ENCODE peak calls at places on chromosomes 16 and 17, in nine cellular contexts. H is islet precursor cell; D is T-helper 9 cell; J is NCI-H1092; C is activated naive CD8-positive, alpha-beta T cell treated with anti-CD3 and anti-CD28 coated beads for 36 hours; U is neural crest cell; L is non-pigmented ciliary epithelial cell; B is skeletal muscle cell; Y is GM10248. V is an unnamed sample.

GRCh38 chr17:69769050-69769449 is 306.0 kb upstream of the KCNJ16 start:
- DNase-seq in C (no peak), D (no peak), H (no peak), Y (no peak), B (no peak), U (no peak), J (no peak), L (no peak), V (no peak)

GRCh38 chr17:2393954-2394749 is 6.7 kb downstream of the MNT start:
- DNase-seq in J (no peak), L (no peak), B (no peak), Y (no peak), U (no peak), D (no peak), H (no peak), C (no peak), V (no peak)

GRCh38 chr16:47905771-47906170 is 250.0 kb downstream of the ABCC12 start:
- DNase-seq in C (no peak), U (no peak), Y (no peak), B (no peak), D (no peak), H (peak), J (no peak), L (no peak), V (no peak)

GRCh38 chr16:89363621-89364393 is 126.6 kb downstream of the ANKRD11 start:
- DNase-seq in C (peak), J (no peak), Y (no peak), B (no peak), H (peak), L (no peak), U (no peak), D (peak), V (peak)

GRCh38 chr16:87830673-87831420 is 38.5 kb downstream of the SLC7A5 start:
- DNase-seq in B (no peak), H (no peak), L (no peak), Y (no peak), J (no peak), U (no peak), D (no peak), C (no peak), V (no peak)

GRCh38 chr17:36901506-36901905 is 35.8 kb upstream of the LHX1 start:
- DNase-seq in Y (no peak), H (peak), D (no peak), U (no peak), L (peak), C (no peak), J (no peak), B (no peak), V (no peak)

GRCh38 chr16:82971126-82971525 is 344.4 kb downstream of the CDH13 start:
- DNase-seq in B (no peak), D (no peak), J (no peak), C (no peak), H (no peak), L (no peak), U (no peak), Y (no peak), V (no peak)

GRCh38 chr17:66655861-66656260 is 179.1 kb upstream of the CACNG5 start:
- DNase-seq in H (no peak), U (no peak), D (no peak), J (no peak), Y (no peak), C (peak), B (peak), L (peak), V (no peak)

GRCh38 chr17:58487589-58488427 is at the start of gene HSF5:
- DNase-seq in J (no peak), H (no peak), L (no peak), D (peak), U (no peak), Y (peak), B (no peak), C (peak), V (no peak)

GRCh38 chr17:81867123-81867951 is 3.8 kb downstream of the ARHGDIA start:
- DNase-seq in C (peak), L (no peak), Y (no peak), B (no peak), H (peak), U (no peak), D (no peak), J (no peak), V (no peak)